ENCODE peak calls at places on chromosomes 3 and 15, in eight cellular contexts. One of them, this sample, is unnamed.

GRCh38 chr15:81863157-81863556 is 182.7 kb downstream of the MEX3B start:
- DNase-seq in Peyer's patch: no peak
- DNase-seq in adrenal gland: no peak
- DNase-seq in K562: no peak
- DNase-seq in IMR-90: peak; percentile 93
- DNase-seq in heart left ventricle: no peak
- DNase-seq in ovary: no peak
- DNase-seq in breast epithelium: no peak
- DNase-seq in this sample: no peak

GRCh38 chr15:59344311-59344710 is 28.4 kb downstream of the MYO1E start:
- DNase-seq in K562: no peak
- DNase-seq in breast epithelium: no peak
- DNase-seq in Peyer's patch: no peak
- DNase-seq in heart left ventricle: no peak
- DNase-seq in IMR-90: no peak
- DNase-seq in adrenal gland: no peak
- DNase-seq in ovary: no peak
- DNase-seq in this sample: no peak

GRCh38 chr15:67878647-67879293 is 38.9 kb upstream of the RNU6-1 start:
- DNase-seq in ovary: no peak
- DNase-seq in breast epithelium: no peak
- DNase-seq in adrenal gland: no peak
- DNase-seq in Peyer's patch: no peak
- DNase-seq in K562: peak; percentile 57
- DNase-seq in heart left ventricle: no peak
- DNase-seq in IMR-90: no peak
- DNase-seq in this sample: no peak

GRCh38 chr3:188154758-188155574 is 1.0 kb downstream of the LPP start:
- DNase-seq in adrenal gland: peak; percentile 29
- DNase-seq in Peyer's patch: no peak
- DNase-seq in IMR-90: peak; percentile 43
- DNase-seq in breast epithelium: no peak
- DNase-seq in ovary: no peak
- DNase-seq in K562: no peak
- DNase-seq in heart left ventricle: no peak
- DNase-seq in this sample: no peak

GRCh38 chr3:110391640-110392395 is 679.8 kb upstream of the NECTIN3 start:
- DNase-seq in K562: no peak
- DNase-seq in heart left ventricle: no peak
- DNase-seq in breast epithelium: no peak
- DNase-seq in Peyer's patch: no peak
- DNase-seq in adrenal gland: no peak
- DNase-seq in ovary: no peak
- DNase-seq in IMR-90: peak; percentile 72
- DNase-seq in this sample: no peak

GRCh38 chr3:190424478-190425439 is 24.9 kb downstream of the TMEM207 start:
- DNase-seq in heart left ventricle: peak; percentile 49
- DNase-seq in ovary: peak; percentile 62
- DNase-seq in breast epithelium: peak; percentile 23
- DNase-seq in IMR-90: peak; percentile 76
- DNase-seq in K562: peak; percentile 20
- DNase-seq in Peyer's patch: peak; percentile 49
- DNase-seq in adrenal gland: peak; percentile 73
- DNase-seq in this sample: no peak

GRCh38 chr3:70053293-70053692 is 53.8 kb downstream of the SAMMSON start:
- DNase-seq in IMR-90: no peak
- DNase-seq in ovary: no peak
- DNase-seq in adrenal gland: no peak
- DNase-seq in K562: no peak
- DNase-seq in heart left ventricle: no peak
- DNase-seq in Peyer's patch: no peak
- DNase-seq in breast epithelium: no peak
- DNase-seq in this sample: no peak

GRCh38 chr3:126451511-126451910 is 24.2 kb downstream of the ZXDC start:
- DNase-seq in Peyer's patch: peak; percentile 29
- DNase-seq in K562: no peak
- DNase-seq in breast epithelium: no peak
- DNase-seq in ovary: peak; percentile 5
- DNase-seq in heart left ventricle: no peak
- DNase-seq in adrenal gland: peak; percentile 81
- DNase-seq in IMR-90: no peak
- DNase-seq in this sample: no peak

GRCh38 chr3:119604878-119605277 is 7.2 kb downstream of the PLA1A start:
- DNase-seq in breast epithelium: no peak
- DNase-seq in Peyer's patch: no peak
- DNase-seq in K562: no peak
- DNase-seq in heart left ventricle: no peak
- DNase-seq in ovary: no peak
- DNase-seq in IMR-90: peak; percentile 52
- DNase-seq in adrenal gland: no peak
- DNase-seq in this sample: no peak

GRCh38 chr3:67462185-67462584 is 192.2 kb downstream of the SUCLG2 start:
- DNase-seq in K562: no peak
- DNase-seq in ovary: no peak
- DNase-seq in IMR-90: no peak
- DNase-seq in heart left ventricle: no peak
- DNase-seq in Peyer's patch: no peak
- DNase-seq in breast epithelium: no peak
- DNase-seq in adrenal gland: no peak
- DNase-seq in this sample: no peak

GRCh38 chr3:134094491-134094890 is 64.8 kb upstream of the SLCO2A1 start:
- DNase-seq in Peyer's patch: no peak
- DNase-seq in IMR-90: peak; percentile 91
- DNase-seq in adrenal gland: no peak
- DNase-seq in K562: no peak
- DNase-seq in breast epithelium: no peak
- DNase-seq in ovary: no peak
- DNase-seq in heart left ventricle: no peak
- DNase-seq in this sample: no peak

GRCh38 chr15:48964898-48965297 is 1.2 kb upstream of the SHC4 start:
- DNase-seq in ovary: no peak
- DNase-seq in heart left ventricle: no peak
- DNase-seq in IMR-90: no peak
- DNase-seq in breast epithelium: no peak
- DNase-seq in Peyer's patch: no peak
- DNase-seq in adrenal gland: no peak
- DNase-seq in K562: no peak
- DNase-seq in this sample: no peak

GRCh38 chr15:48966595-48967301 is 3.0 kb upstream of the SHC4 start:
- DNase-seq in heart left ventricle: no peak
- DNase-seq in Peyer's patch: no peak
- DNase-seq in breast epithelium: no peak
- DNase-seq in adrenal gland: no peak
- DNase-seq in K562: no peak
- DNase-seq in ovary: no peak
- DNase-seq in IMR-90: peak; percentile 93
- DNase-seq in this sample: no peak

GRCh38 chr15:48965972-48966371 is 2.3 kb upstream of the SHC4 start:
- DNase-seq in breast epithelium: no peak
- DNase-seq in Peyer's patch: no peak
- DNase-seq in IMR-90: peak; percentile 78
- DNase-seq in ovary: no peak
- DNase-seq in K562: peak; percentile 52
- DNase-seq in adrenal gland: no peak
- DNase-seq in heart left ventricle: no peak
- DNase-seq in this sample: no peak

GRCh38 chr15:48962662-48963523 is 826 bp downstream of the SHC4 start:
- DNase-seq in Peyer's patch: no peak
- DNase-seq in IMR-90: peak; percentile 61
- DNase-seq in ovary: peak; percentile 29
- DNase-seq in K562: no peak
- DNase-seq in adrenal gland: peak; percentile 85
- DNase-seq in breast epithelium: no peak
- DNase-seq in heart left ventricle: peak; percentile 60
- DNase-seq in this sample: no peak

DNA sequence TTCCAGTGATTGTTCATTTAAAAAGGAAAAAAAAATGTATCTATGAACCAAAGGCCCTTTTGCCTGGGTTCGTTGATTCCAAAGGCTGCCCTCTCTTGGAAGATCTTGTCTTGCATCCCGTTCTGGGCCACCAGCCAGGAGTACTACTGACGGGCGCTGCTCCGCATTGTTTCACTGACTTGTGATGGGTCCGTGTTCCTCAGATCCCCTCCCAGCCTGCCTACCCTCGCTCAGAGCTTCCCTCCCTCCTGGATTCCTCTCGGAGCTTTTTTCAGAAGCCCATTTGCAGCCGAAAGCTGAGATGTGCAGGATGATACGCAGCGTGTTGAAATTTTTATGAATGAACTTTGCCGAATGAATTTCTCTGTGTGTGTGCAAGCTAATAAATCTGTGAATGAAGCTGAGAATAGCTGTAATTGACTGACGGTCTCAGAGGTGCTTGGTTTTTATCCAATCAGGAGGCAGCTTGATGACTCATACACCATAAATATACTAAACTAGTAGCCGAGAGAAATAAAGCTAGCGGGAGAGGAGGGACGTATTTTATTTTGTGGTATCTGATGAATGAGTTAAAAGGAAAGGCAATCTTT is at the start of gene SHC4:
- DNase-seq in ovary: peak; percentile 62
- DNase-seq in Peyer's patch: peak; percentile 61
- DNase-seq in breast epithelium: no peak
- DNase-seq in K562: peak; percentile 42
- DNase-seq in heart left ventricle: peak; percentile 72
- DNase-seq in IMR-90: peak; percentile 86
- DNase-seq in adrenal gland: peak; percentile 80
- DNase-seq in this sample: no peak
- H3K27me3 ChIP-seq in ovary: no peaks in the 10 kb centered on the region
- H3K27me3 ChIP-seq in Peyer's patch: no peaks in the 10 kb centered on the region
- H3K27me3 ChIP-seq in breast epithelium: no peaks in the 10 kb centered on the region
- H3K27me3 ChIP-seq in K562: peaks cover 29% of the 10 kb centered on the region
- H3K27me3 ChIP-seq in heart left ventricle: no peaks in the 10 kb centered on the region
- H3K27me3 ChIP-seq in IMR-90: no peaks in the 10 kb centered on the region
- H3K27me3 ChIP-seq in adrenal gland: no peaks in the 10 kb centered on the region
- H3K27me3 ChIP-seq in this sample: no peaks in the 10 kb centered on the region

DNA sequence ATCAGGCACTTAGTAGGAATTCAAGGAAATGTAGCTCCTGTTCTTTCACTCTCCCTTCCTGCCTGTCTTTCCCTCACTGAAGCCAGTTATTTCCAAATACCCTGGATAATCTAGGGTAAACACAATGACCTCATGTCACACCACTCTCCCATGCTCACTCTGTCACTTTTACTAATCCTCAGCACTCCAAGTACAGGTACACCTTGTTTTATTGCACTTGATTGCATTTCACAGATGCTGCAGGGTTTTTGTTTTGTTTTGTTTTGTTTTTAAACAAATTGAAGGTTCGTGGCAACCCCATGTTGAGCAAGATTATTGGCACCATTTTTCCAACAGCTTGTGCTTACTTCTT is 40.8 kb downstream of the PPM1L start:
- DNase-seq in breast epithelium: no peak
- DNase-seq in IMR-90: no peak
- DNase-seq in adrenal gland: no peak
- DNase-seq in K562: no peak
- DNase-seq in heart left ventricle: no peak
- DNase-seq in Peyer's patch: no peak
- DNase-seq in ovary: no peak
- DNase-seq in this sample: no peak
- TF ChIP-seq POLR2A in breast epithelium: no peak
- TF ChIP-seq POLR2A in IMR-90: no peak
- TF ChIP-seq POLR2A in adrenal gland: no peak
- TF ChIP-seq POLR2A in K562: no peak
- TF ChIP-seq POLR2A in heart left ventricle: no peak
- TF ChIP-seq POLR2A in Peyer's patch: no peak
- TF ChIP-seq POLR2A in ovary: no peak
- TF ChIP-seq POLR2A in this sample: no peak

DNA sequence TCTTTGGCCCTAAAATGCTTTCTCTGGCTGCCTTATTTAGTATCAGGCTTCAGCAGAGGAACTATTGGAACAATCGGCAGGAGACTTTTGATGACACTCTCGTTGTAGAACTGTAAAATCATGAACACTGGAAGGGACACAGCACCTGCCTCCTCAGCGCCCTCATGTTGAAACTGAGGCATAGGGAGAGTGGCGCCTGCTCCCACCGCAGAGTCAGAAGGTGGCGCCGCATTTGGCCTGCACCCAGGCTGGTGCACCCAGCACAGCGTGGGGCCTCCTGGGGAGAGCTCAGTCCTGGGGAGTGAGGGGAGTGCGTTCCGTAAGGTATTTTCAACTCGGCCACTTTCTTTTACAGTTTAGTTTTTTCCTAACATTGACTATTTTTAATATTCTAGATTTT is 78.2 kb upstream of the BLM start:
- DNase-seq in adrenal gland: no peak
- DNase-seq in Peyer's patch: no peak
- DNase-seq in K562: no peak
- DNase-seq in heart left ventricle: no peak
- DNase-seq in IMR-90: no peak
- DNase-seq in breast epithelium: no peak
- DNase-seq in ovary: no peak
- DNase-seq in this sample: no peak
- TF ChIP-seq CTCF in adrenal gland: no peak
- TF ChIP-seq CTCF in Peyer's patch: no peak
- TF ChIP-seq CTCF in K562: peak; percentile 12
- TF ChIP-seq CTCF in heart left ventricle: no peak
- TF ChIP-seq CTCF in IMR-90: no peak
- TF ChIP-seq CTCF in breast epithelium: no peak
- TF ChIP-seq CTCF in ovary: no peak
- TF ChIP-seq CTCF in this sample: no peak

GRCh38 chr15:75451674-75452363 is at the start of gene SIN3A:
- DNase-seq in breast epithelium: peak; percentile 100
- DNase-seq in ovary: peak; percentile 99
- DNase-seq in Peyer's patch: peak; percentile 100
- DNase-seq in adrenal gland: peak; percentile 100
- DNase-seq in heart left ventricle: peak; percentile 100
- DNase-seq in IMR-90: peak; percentile 100
- DNase-seq in K562: peak; percentile 99
- DNase-seq in this sample: peak; percentile 98

GRCh38 chr15:75450307-75451201 is 936 bp downstream of the SIN3A start:
- DNase-seq in heart left ventricle: peak; percentile 98
- DNase-seq in breast epithelium: peak; percentile 98
- DNase-seq in ovary: peak; percentile 96
- DNase-seq in Peyer's patch: peak; percentile 98
- DNase-seq in K562: peak; percentile 98
- DNase-seq in IMR-90: peak; percentile 96
- DNase-seq in adrenal gland: peak; percentile 98
- DNase-seq in this sample: peak; percentile 92

GRCh38 chr15:75449585-75450306 is 1.7 kb downstream of the SIN3A start:
- DNase-seq in K562: no peak
- DNase-seq in heart left ventricle: no peak
- DNase-seq in adrenal gland: peak; percentile 31
- DNase-seq in IMR-90: no peak
- DNase-seq in breast epithelium: no peak
- DNase-seq in ovary: peak; percentile 47
- DNase-seq in Peyer's patch: no peak
- DNase-seq in this sample: no peak

GRCh38 chr15:75452364-75452967 is 976 bp upstream of the SIN3A start:
- DNase-seq in ovary: peak; percentile 88
- DNase-seq in heart left ventricle: peak; percentile 91
- DNase-seq in adrenal gland: peak; percentile 92
- DNase-seq in IMR-90: peak; percentile 70
- DNase-seq in Peyer's patch: peak; percentile 94
- DNase-seq in K562: peak; percentile 91
- DNase-seq in breast epithelium: peak; percentile 93
- DNase-seq in this sample: peak; percentile 27

DNA sequence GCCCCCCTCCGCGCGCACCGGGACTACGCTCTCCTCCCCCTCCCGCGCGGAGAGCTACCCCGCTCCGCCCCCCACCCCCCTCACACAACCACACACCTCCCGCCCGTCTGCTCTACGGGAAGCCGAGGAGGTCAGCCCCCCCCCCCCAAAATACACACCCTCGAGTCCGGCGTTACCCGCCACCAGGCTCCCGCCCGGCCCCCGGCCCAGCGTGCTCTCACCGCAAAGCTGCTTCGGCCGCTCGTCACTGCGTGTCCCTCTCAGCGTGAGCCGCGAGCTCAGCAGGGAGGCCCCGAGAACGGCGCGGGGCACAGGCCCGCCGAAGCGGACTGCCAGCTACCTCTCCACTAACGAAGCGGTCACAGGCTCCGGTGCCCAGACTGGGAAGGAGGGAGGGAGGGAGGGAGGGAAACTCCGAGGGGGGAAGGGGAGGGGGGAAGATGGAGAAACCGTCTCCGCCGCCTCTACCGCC is 252 bp downstream of the SIN3A start:
- DNase-seq in heart left ventricle: no peak
- DNase-seq in ovary: no peak
- DNase-seq in K562: no peak
- DNase-seq in IMR-90: no peak
- DNase-seq in adrenal gland: no peak
- DNase-seq in breast epithelium: no peak
- DNase-seq in Peyer's patch: no peak
- DNase-seq in this sample: peak; percentile 77
- H3K27me3 ChIP-seq in heart left ventricle: no peaks in the 10 kb centered on the region
- H3K27me3 ChIP-seq in ovary: no peaks in the 10 kb centered on the region
- H3K27me3 ChIP-seq in K562: no peaks in the 10 kb centered on the region
- H3K27me3 ChIP-seq in IMR-90: no peaks in the 10 kb centered on the region
- H3K27me3 ChIP-seq in adrenal gland: no peaks in the 10 kb centered on the region
- H3K27me3 ChIP-seq in breast epithelium: no peaks in the 10 kb centered on the region
- H3K27me3 ChIP-seq in Peyer's patch: no peaks in the 10 kb centered on the region
- H3K27me3 ChIP-seq in this sample: no peaks in the 10 kb centered on the region